ENCODE peak calls at places on chromosomes 13 and 19, in four cellular contexts. B is astrocyte, C is fibroblast of lung, T is GM23338. M is an unnamed sample. For H3K79me2, the result is how much of the 10 kb centered on the place peaks cover.

GRCh38 chr13:42279986-42280385 is 8.0 kb downstream of the AKAP11 start:
- DNase-seq in B (no peak), C (no peak), T (no peak), M (no peak)

GRCh38 chr13:48486362-48486761 is 46.5 kb downstream of the RCBTB2 start:
- DNase-seq in T (no peak), C (no peak), B (no peak), M (no peak)

GRCh38 chr19:13097331-13098258 is 5.1 kb downstream of the LYL1 start:
- DNase-seq in C (no peak), T (peak), B (no peak), M (no peak)

GRCh38 chr13:73598021-73598712 is 536.0 kb downstream of the KLF12 start:
- DNase-seq in C (peak), B (peak), T (no peak), M (no peak)

GRCh38 chr19:31818740-31819228 is 469.5 kb upstream of the TSHZ3 start:
- DNase-seq in C (peak), B (no peak), T (peak), M (no peak)

GRCh38 chr13:51230473-51231105 is 8.4 kb downstream of the FAM124A start:
- DNase-seq in B (peak), T (peak), C (peak), M (no peak)

GRCh38 chr19:362683-363082 is 18.1 kb upstream of the MIER2 start:
- DNase-seq in T (no peak), C (no peak), B (no peak), M (no peak)

GRCh38 chr13:65497265-65497664 is 1732.9 kb downstream of the PCDH9 start:
- DNase-seq in C (no peak), T (no peak), B (peak), M (no peak)

GRCh38 chr13:97430296-97430695 is 3.7 kb upstream of the RAP2A start:
- DNase-seq in C (no peak), T (no peak), B (no peak), M (no peak)

GRCh38 chr13:50213526-50213925 is 198.3 kb downstream of the KCNRG start:
- DNase-seq in C (no peak), T (no peak), B (no peak), M (no peak)

GRCh38 chr13:110914293-110915056 is 394 bp downstream of the ANKRD10 start:
- DNase-seq in C (peak), T (peak), B (peak), M (peak)

GRCh38 chr13:32791545-32792172 is 205.4 kb downstream of the PDS5B start:
- DNase-seq in T (no peak), C (no peak), B (no peak), M (peak)

GRCh38 chr19:46886546-46887239 is 25.9 kb downstream of the ARHGAP35 start:
- DNase-seq in B (peak), T (no peak), C (no peak), M (no peak)

GRCh38 chr13:94280357-94280756 is 199.1 kb downstream of the DCT start:
- DNase-seq in T (no peak), B (peak), C (no peak), M (no peak)

GRCh38 chr13:29676535-29676934 is 81.0 kb upstream of the SLC7A1 start:
- DNase-seq in C (no peak), T (no peak), B (peak), M (no peak)

GRCh38 chr13:112963641-112964040 is 5.4 kb upstream of the MCF2L start:
- DNase-seq in C (no peak), T (no peak), B (no peak), M (no peak)

GRCh38 chr19:16078759-16079707 is 2.7 kb downstream of the TPM4 start:
- DNase-seq in T (peak), C (peak), B (peak), M (peak)

GRCh38 chr19:33755314-33756020 is 41.2 kb upstream of the KCTD15 start:
- DNase-seq in C (no peak), B (no peak), T (no peak), M (no peak)

GRCh38 chr13:77001540-77001939 is 9.7 kb downstream of the CLN5 start:
- DNase-seq in T (no peak), C (no peak), B (no peak), M (no peak)

GRCh38 chr13:90197722-90198121 is 1149.8 kb upstream of the MIR17HG start:
- DNase-seq in B (peak), T (no peak), C (peak), M (no peak)

GRCh38 chr19:3343619-3344502 is 22.5 kb upstream of the NFIC start:
- DNase-seq in C (peak), T (peak), B (peak), M (peak)

GRCh38 chr13:109275848-109276247 is 510.5 kb downstream of the IRS2 start:
- DNase-seq in B (no peak), C (no peak), T (peak), M (no peak)

GRCh38 chr19:48760514-48761221 is 5.3 kb downstream of the FGF21 start:
- DNase-seq in C (no peak), T (no peak), B (no peak), M (no peak)

GRCh38 chr13:110949116-110949515 is 34.2 kb upstream of the ANKRD10 start:
- DNase-seq in B (no peak), C (no peak), T (no peak), M (no peak)

GRCh38 chr13:50006426-50007135 is 8.7 kb upstream of the KCNRG start:
- DNase-seq in T (no peak), C (peak), B (peak), M (no peak)

GRCh38 chr13:77533875-77534788 is 1.4 kb upstream of the SCEL start:
- DNase-seq in C (no peak), T (peak), B (peak), M (no peak)

GRCh38 chr19:40471111-40471510 is 4.3 kb downstream of the SPTBN4 start:
- DNase-seq in B (no peak), T (no peak), C (no peak), M (no peak)

GRCh38 chr13:113630804-113631203 is 27.2 kb downstream of the ATP4B start:
- DNase-seq in B (no peak), C (no peak), T (no peak), M (no peak)

GRCh38 chr13:70370924-70371323 is 262.7 kb upstream of the KLHL1 start:
- DNase-seq in T (peak), C (no peak), B (no peak), M (no peak)

GRCh38 chr13:52127783-52128702 is 830 bp downstream of the NEK5 start:
- DNase-seq in B (peak), T (peak), C (peak), M (peak)

GRCh38 chr19:49895566-49896297 is 955 bp downstream of the IL4I1 start:
- DNase-seq in C (no peak), B (no peak), T (no peak), M (no peak)

GRCh38 chr19:34171539-34171876 is 796 bp upstream of the LSM14A start:
- DNase-seq in C (peak), B (peak), T (no peak), M (no peak)

GRCh38 chr19:8083141-8083540 is 30.6 kb downstream of the CCL25 start:
- DNase-seq in T (no peak), B (no peak), C (no peak), M (no peak)

GRCh38 chr19:8086849-8087248 is 34.3 kb downstream of the CCL25 start:
- DNase-seq in C (no peak), T (no peak), B (no peak), M (no peak)

GRCh38 chr19:8087876-8088275 is 35.3 kb downstream of the CCL25 start:
- DNase-seq in B (no peak), C (no peak), T (no peak), M (no peak)

GRCh38 chr19:8084152-8084551 is 31.6 kb downstream of the CCL25 start:
- DNase-seq in B (no peak), T (no peak), C (no peak), M (no peak)

GRCh38 chr19:8085606-8086464 is 33.3 kb downstream of the CCL25 start:
- DNase-seq in C (no peak), B (no peak), T (no peak), M (peak)
- H3K27ac ChIP-seq in C (no peak), B (no peak), T (no peak), M (no peak)

DNA sequence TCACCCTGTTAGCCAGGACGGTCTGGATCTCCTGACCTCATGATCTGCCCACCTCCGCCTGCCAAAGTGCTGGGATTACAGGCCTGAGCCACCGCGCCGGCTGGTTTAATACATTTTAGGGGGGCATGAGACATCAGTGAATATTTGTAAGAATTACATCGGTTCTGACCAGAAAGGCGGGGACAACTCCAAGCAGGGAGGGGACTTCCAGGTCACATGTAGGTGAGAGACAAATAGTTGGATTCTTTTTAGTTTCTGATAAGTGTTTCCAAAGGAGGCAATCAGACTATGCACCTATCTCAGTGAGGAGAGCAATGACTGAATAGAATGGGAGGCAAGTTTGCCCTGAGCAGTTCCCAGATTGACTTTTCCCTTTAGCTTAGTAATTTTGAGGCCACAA is 3.7 kb upstream of the ZNF552 start:
- DNase-seq in B (no peak), T (no peak), C (no peak), M (no peak)
- H3K79me2 ChIP-seq in B (under half), T (half or more), C (under half), M (half or more)

GRCh38 chr19:58434217-58434616 is 5.7 kb downstream of the ZNF132 start:
- DNase-seq in C (peak), T (peak), B (peak), M (no peak)
- H3K4me3 ChIP-seq in C (no peak), T (peak), B (no peak), M (no peak)

GRCh38 chr13:107209811-107210210 is 641.9 kb upstream of the ARGLU1 start:
- DNase-seq in C (peak), T (no peak), B (peak), M (no peak)
- H3K27ac ChIP-seq in C (no peak), T (no peak), B (no peak), M (no peak)

GRCh38 chr13:26646603-26647002 is 89.1 kb downstream of the WASF3 start:
- DNase-seq in B (no peak), T (peak), C (no peak), M (no peak)
- H3K79me2 ChIP-seq in B (under half), T (under half), C (under half), M (under half)